ENCODE peak calls at places on chromosomes 1 and 21, in six cellular contexts. O is Daoy, T is cardiac fibroblast, G is AG10803, M is HT1080, Z is H7. J is an unnamed sample.

GRCh38 chr1:100924212-100924611 is 28.3 kb downstream of the SLC30A7 start:
- DNase-seq in O (peak), T (peak), G (no peak), M (peak), Z (no peak), J (no peak)

GRCh38 chr1:177794316-177794991 is 175.4 kb downstream of the SEC16B start:
- DNase-seq in O (no peak), T (no peak), G (no peak), M (no peak), Z (peak), J (no peak)

GRCh38 chr1:236143104-236143948 is 987 bp downstream of the GPR137B start:
- DNase-seq in O (peak), T (peak), G (peak), M (no peak), Z (peak), J (peak)

GRCh38 chr1:110872745-110873435 is at the start of gene CD53:
- DNase-seq in O (no peak), T (no peak), G (no peak), M (no peak), Z (no peak), J (no peak)

GRCh38 chr1:206931709-206932108 is 10.0 kb upstream of the FCMR start:
- DNase-seq in O (no peak), T (no peak), G (no peak), M (no peak), Z (peak), J (no peak)

GRCh38 chr1:203036135-203036534 is 9.8 kb downstream of the PPFIA4 start:
- DNase-seq in O (no peak), T (peak), G (peak), M (no peak), Z (peak), J (no peak)

GRCh38 chr1:50968884-50969610 is 998 bp upstream of the CDKN2C start:
- DNase-seq in O (peak), T (peak), G (peak), M (no peak), Z (peak), J (peak)

GRCh38 chr1:162753998-162754585 is 36.4 kb upstream of the HSD17B7 start:
- DNase-seq in O (no peak), T (no peak), G (peak), M (peak), Z (no peak), J (no peak)

GRCh38 chr1:153488731-153489130 is 28.3 kb upstream of the S100A7 start:
- DNase-seq in O (peak), T (peak), G (peak), M (peak), Z (no peak), J (peak)

GRCh38 chr1:100657876-100658715 is 61.4 kb upstream of the VCAM1 start:
- DNase-seq in O (peak), T (no peak), G (no peak), M (no peak), Z (no peak), J (no peak)

GRCh38 chr21:42040411-42041180 is 30.4 kb upstream of the ZBTB21 start:
- DNase-seq in O (peak), T (peak), G (peak), M (peak), Z (no peak), J (peak)

GRCh38 chr1:228279011-228279721 is 71.3 kb downstream of the OBSCN start:
- DNase-seq in O (no peak), T (no peak), G (no peak), M (no peak), Z (peak), J (no peak)

GRCh38 chr1:220812308-220812707 is 25.6 kb downstream of the MTARC1 start:
- DNase-seq in O (no peak), T (no peak), G (no peak), M (no peak), Z (no peak), J (no peak)

GRCh38 chr1:11806307-11806936 is 431 bp downstream of the CLCN6 start:
- DNase-seq in O (no peak), T (peak), G (peak), M (peak), Z (no peak), J (peak)

GRCh38 chr1:66676616-66677298 is 75.5 kb upstream of the DYNLT5 start:
- DNase-seq in O (peak), T (peak), G (peak), M (peak), Z (no peak), J (peak)

GRCh38 chr1:225739542-225740107 is 38.0 kb upstream of the SRP9 start:
- DNase-seq in O (no peak), T (no peak), G (no peak), M (no peak), Z (no peak), J (no peak)

GRCh38 chr1:243409284-243409683 is 153.4 kb downstream of the SDCCAG8 start:
- DNase-seq in O (no peak), T (no peak), G (peak), M (peak), Z (no peak), J (no peak)

GRCh38 chr1:41315482-41315823 is 45.8 kb upstream of the FOXO6 start:
- DNase-seq in O (no peak), T (peak), G (peak), M (no peak), Z (no peak), J (no peak)

GRCh38 chr1:209667103-209667502 is 8.1 kb upstream of the G0S2 start:
- DNase-seq in O (no peak), T (no peak), G (no peak), M (no peak), Z (no peak), J (no peak)

GRCh38 chr1:40955266-40955665 is 24.2 kb upstream of the CTPS1 start:
- DNase-seq in O (no peak), T (peak), G (no peak), M (no peak), Z (no peak), J (no peak)

GRCh38 chr1:11273595-11274234 is 717 bp downstream of the UBIAD1 start:
- DNase-seq in O (no peak), T (no peak), G (no peak), M (peak), Z (peak), J (no peak)